ENCODE peak calls at places on chromosomes 7 and 10, in eight cellular contexts. E, Q, L, C, J, P, G and O are unnamed samples.

GRCh38 chr7:140000666-140001268 is 62.0 kb downstream of the PARP12 start:
- DNase-seq in E (no peak), J (no peak), L (no peak), Q (no peak), P (no peak), C (no peak), G (no peak), O (no peak)

GRCh38 chr10:96556003-96556402 is 30.8 kb downstream of the TM9SF3 start:
- DNase-seq in C (no peak), J (no peak), G (no peak), L (peak; percentile 43), E (no peak), Q (no peak), P (no peak), O (no peak)

GRCh38 chr7:43553999-43554398 is 28.9 kb upstream of the STK17A start:
- DNase-seq in C (no peak), J (no peak), E (peak; percentile 30), Q (no peak), G (peak; percentile 29), L (peak; percentile 61), P (peak; percentile 19), O (peak; percentile 49)

GRCh38 chr10:6583447-6583846 is 3.4 kb upstream of the PRKCQ start:
- DNase-seq in E (peak; percentile 75), C (no peak), G (no peak), P (no peak), Q (no peak), J (no peak), L (no peak), O (peak; percentile 58)

GRCh38 chr7:111803015-111803758 is 240.9 kb upstream of the IMMP2L start:
- DNase-seq in J (no peak), Q (no peak), E (no peak), G (no peak), L (peak; percentile 61), C (no peak), P (peak; percentile 59), O (no peak)

GRCh38 chr10:99742701-99743100 is 10.7 kb downstream of the CUTC start:
- DNase-seq in E (no peak), C (no peak), G (no peak), J (no peak), L (peak; percentile 79), Q (no peak), P (no peak), O (no peak)

GRCh38 chr7:128763541-128763940 is 12.1 kb downstream of the OPN1SW start:
- DNase-seq in L (peak; percentile 42), E (no peak), Q (no peak), G (no peak), J (no peak), C (no peak), P (no peak), O (no peak)

GRCh38 chr7:151709141-151710038 is 167.5 kb downstream of the PRKAG2 start:
- DNase-seq in J (no peak), P (no peak), L (no peak), Q (no peak), E (no peak), C (no peak), G (no peak), O (no peak)

GRCh38 chr10:53836638-53837037 is 964.4 kb downstream of the PCDH15 start:
- DNase-seq in C (no peak), E (no peak), P (no peak), Q (no peak), L (peak; percentile 15), J (no peak), G (no peak), O (no peak)

GRCh38 chr7:155639958-155640520 is 4.4 kb upstream of the RBM33 start:
- DNase-seq in G (no peak), C (no peak), P (no peak), E (no peak), J (no peak), L (no peak), Q (no peak), O (no peak)

GRCh38 chr7:155635817-155636216 is 8.6 kb upstream of the RBM33 start:
- DNase-seq in G (no peak), C (no peak), J (no peak), Q (no peak), E (no peak), P (no peak), L (no peak), O (no peak)

GRCh38 chr7:155638366-155638765 is 6.1 kb upstream of the RBM33 start:
- DNase-seq in L (no peak), C (no peak), G (no peak), E (no peak), Q (no peak), P (no peak), J (no peak), O (no peak)

GRCh38 chr7:155640629-155641028 is 3.8 kb upstream of the RBM33 start:
- DNase-seq in G (no peak), Q (no peak), L (no peak), J (no peak), E (no peak), C (no peak), P (no peak), O (no peak)

DNA sequence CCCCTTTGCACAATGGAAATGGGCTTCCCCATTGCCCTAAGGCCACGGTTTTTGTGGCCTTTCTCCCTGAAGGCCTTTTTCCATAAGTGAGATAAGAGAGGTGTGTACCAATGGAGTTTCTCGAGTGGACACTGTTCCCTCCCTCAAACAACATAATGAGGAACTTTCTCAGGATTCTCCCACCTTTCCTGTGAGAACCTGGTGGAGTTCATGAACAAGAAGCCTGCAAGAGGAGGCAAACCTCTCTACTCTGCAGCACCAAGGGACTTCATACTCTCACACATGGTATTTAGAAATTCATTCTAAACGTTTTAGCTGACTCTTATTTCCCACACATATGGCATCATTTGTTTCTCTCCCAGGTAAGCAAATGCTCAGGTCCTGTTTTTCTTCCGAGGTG is 7.3 kb upstream of the RBM33 start:
- DNase-seq in L (no peak), C (no peak), P (no peak), Q (no peak), J (no peak), G (no peak), E (no peak), O (no peak)
- H3K9me3 ChIP-seq in L (peaks cover 7% of the 10 kb centered on the region), C (peaks cover 71% of the 10 kb centered on the region), P (peaks cover 25% of the 10 kb centered on the region), Q (no peaks in the 10 kb centered on the region), J (no peaks in the 10 kb centered on the region), G (no peaks in the 10 kb centered on the region), E (no peaks in the 10 kb centered on the region), O (peaks cover 2% of the 10 kb centered on the region)

DNA sequence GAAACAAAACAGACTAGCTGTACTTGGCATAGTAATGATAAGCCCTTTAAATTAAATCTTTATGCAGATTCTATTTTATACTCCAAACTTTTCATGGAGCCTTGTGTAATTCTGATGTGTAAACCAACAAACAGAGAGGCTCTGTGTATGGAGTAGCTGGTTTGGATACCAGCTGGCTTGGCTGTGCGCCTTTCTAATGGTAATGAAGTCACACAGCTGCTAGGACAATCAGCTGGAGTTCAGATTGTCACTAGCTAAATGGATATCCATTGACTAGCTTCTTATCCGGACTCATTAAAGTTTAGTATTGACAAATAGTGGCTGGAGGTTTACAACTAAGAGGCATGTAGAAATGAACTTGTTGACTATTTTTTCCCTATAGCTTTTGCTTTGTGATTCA is 398.4 kb downstream of the DGKB start:
- DNase-seq in Q (no peak), C (no peak), G (no peak), P (no peak), E (no peak), J (no peak), L (no peak), O (no peak)
- H3K9me3 ChIP-seq in Q (no peaks in the 10 kb centered on the region), C (no peaks in the 10 kb centered on the region), G (no peaks in the 10 kb centered on the region), P (no peaks in the 10 kb centered on the region), E (no peaks in the 10 kb centered on the region), J (no peaks in the 10 kb centered on the region), L (no peaks in the 10 kb centered on the region), O (no peaks in the 10 kb centered on the region)

GRCh38 chr7:64300641-64301405 is 12.9 kb upstream of the ZNF736 start:
- DNase-seq in E (no peak), P (no peak), G (no peak), L (no peak), C (no peak), Q (no peak), J (peak; percentile 27), O (no peak)
- H3K9me3 ChIP-seq in E (no peaks in the 10 kb centered on the region), P (no peaks in the 10 kb centered on the region), G (no peaks in the 10 kb centered on the region), L (no peaks in the 10 kb centered on the region), C (peaks cover 7% of the 10 kb centered on the region), Q (no peaks in the 10 kb centered on the region), J (no peaks in the 10 kb centered on the region), O (no peaks in the 10 kb centered on the region)

DNA sequence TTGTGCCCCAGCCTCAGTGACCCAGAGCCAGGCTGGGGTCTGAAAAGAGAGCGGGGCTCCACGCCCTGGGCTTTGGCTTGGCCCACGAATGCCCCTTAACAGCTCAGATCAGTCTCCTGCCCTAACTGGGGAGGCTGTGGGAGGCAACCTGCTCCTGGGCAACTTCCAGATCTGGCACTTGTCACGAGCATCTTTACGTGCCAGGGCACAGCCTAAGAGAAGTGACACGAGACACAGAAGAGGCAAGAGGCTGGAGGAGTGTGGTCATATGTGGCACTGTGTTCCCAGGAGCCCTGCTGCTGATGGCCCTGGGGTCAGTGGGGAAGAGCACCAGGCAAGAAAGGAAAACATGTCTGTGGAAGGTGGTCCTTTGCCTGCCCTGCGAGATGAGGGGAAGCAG is 97.8 kb upstream of the BTBD16 start:
- DNase-seq in L (no peak), C (no peak), Q (no peak), G (no peak), J (no peak), E (no peak), P (no peak), O (no peak)
- H3K9me3 ChIP-seq in L (no peaks in the 10 kb centered on the region), C (no peaks in the 10 kb centered on the region), Q (no peaks in the 10 kb centered on the region), G (no peaks in the 10 kb centered on the region), J (no peaks in the 10 kb centered on the region), E (no peaks in the 10 kb centered on the region), P (no peaks in the 10 kb centered on the region), O (no peaks in the 10 kb centered on the region)

GRCh38 chr10:29301359-29301910 is 12.6 kb downstream of the LYZL1 start:
- DNase-seq in G (no peak), C (no peak), P (no peak), J (no peak), Q (no peak), L (no peak), E (no peak), O (no peak)

GRCh38 chr10:29306688-29307087 is 17.8 kb downstream of the LYZL1 start:
- DNase-seq in E (no peak), J (no peak), L (no peak), P (no peak), G (no peak), C (no peak), Q (no peak), O (no peak)

GRCh38 chr10:29304259-29305030 is 15.6 kb downstream of the LYZL1 start:
- DNase-seq in L (peak; percentile 78), E (peak; percentile 8), J (peak; percentile 65), P (peak; percentile 50), G (peak; percentile 42), Q (peak; percentile 46), C (peak; percentile 79), O (peak; percentile 54)

GRCh38 chr10:29305031-29305335 is 16.1 kb downstream of the LYZL1 start:
- DNase-seq in E (no peak), Q (no peak), C (no peak), L (no peak), J (no peak), G (no peak), P (peak; percentile 39), O (no peak)

DNA sequence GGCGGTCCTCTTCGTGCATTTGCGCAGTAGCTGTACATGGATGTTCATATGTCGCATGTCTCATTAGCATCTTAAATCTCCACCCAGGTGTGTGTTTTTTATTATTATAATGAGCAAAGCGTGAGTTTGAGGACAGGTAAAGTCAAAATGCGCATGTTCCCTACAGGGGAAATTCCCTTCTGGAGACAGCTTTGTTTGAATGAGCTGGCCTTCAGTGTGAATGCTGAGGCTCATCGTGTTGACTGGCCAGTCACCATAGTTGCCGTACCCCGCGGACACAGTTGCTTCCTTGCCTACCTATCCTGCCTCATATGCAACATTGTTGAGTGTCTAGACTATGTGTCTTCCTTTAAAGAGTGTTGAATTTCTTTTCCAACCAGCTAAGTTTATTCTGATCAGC is 13.6 kb downstream of the LYZL1 start:
- DNase-seq in C (no peak), E (no peak), L (no peak), J (no peak), Q (no peak), G (no peak), P (no peak), O (no peak)
- H3K9me3 ChIP-seq in C (peaks cover 50% of the 10 kb centered on the region), E (no peaks in the 10 kb centered on the region), L (no peaks in the 10 kb centered on the region), J (no peaks in the 10 kb centered on the region), Q (peaks cover 2% of the 10 kb centered on the region), G (no peaks in the 10 kb centered on the region), P (peaks cover 18% of the 10 kb centered on the region), O (no peaks in the 10 kb centered on the region)